ENCODE peak calls at places on chromosome 1, in eight cellular contexts. B is fibroblast of the aortic adventitia, S is HFF-Myc, P is endodermal cell, W is Panc1, T is endothelial cell, Z is nephron progenitor cell, O is SK-N-SH. H is an unnamed sample.

GRCh38 chr1:102836991-102837390 is 271.3 kb downstream of the COL11A1 start:
- DNase-seq in B (no peak), S (no peak), P (no peak), W (no peak), T (no peak), Z (no peak), O (no peak), H (no peak)

GRCh38 chr1:218397752-218398339 is 52.7 kb downstream of the TGFB2 start:
- DNase-seq in B (peak), S (no peak), P (no peak), W (no peak), T (no peak), Z (no peak), O (no peak), H (no peak)

GRCh38 chr1:228463559-228464455 is 23.4 kb upstream of the RNF187 start:
- DNase-seq in B (peak), S (no peak), P (peak), W (no peak), T (peak), Z (peak), O (peak), H (peak)

GRCh38 chr1:183804382-183804781 is 538 bp upstream of the RGL1 start:
- DNase-seq in B (no peak), S (no peak), P (peak), W (no peak), T (no peak), Z (no peak), O (peak), H (no peak)

GRCh38 chr1:24709748-24710416 is 35.4 kb upstream of the CLIC4 start:
- DNase-seq in B (no peak), S (no peak), P (no peak), W (no peak), T (no peak), Z (no peak), O (no peak), H (no peak)

GRCh38 chr1:44705470-44705869 is 25.5 kb downstream of the RNU5D-1 start:
- DNase-seq in B (no peak), S (no peak), P (no peak), W (no peak), T (no peak), Z (no peak), O (no peak), H (no peak)

GRCh38 chr1:33709780-33710713 is 153.8 kb upstream of the HMGB4 start:
- DNase-seq in B (peak), S (no peak), P (no peak), W (no peak), T (no peak), Z (no peak), O (no peak), H (no peak)

GRCh38 chr1:217343907-217344306 is 287.0 kb downstream of the GPATCH2 start:
- DNase-seq in B (no peak), S (no peak), P (peak), W (no peak), T (no peak), Z (peak), O (no peak), H (no peak)

GRCh38 chr1:78275906-78276690 is 214.7 kb upstream of the PTGFR start:
- DNase-seq in B (peak), S (no peak), P (no peak), W (no peak), T (no peak), Z (no peak), O (no peak), H (no peak)

GRCh38 chr1:150763018-150763417 is 2.6 kb downstream of the CTSS start:
- DNase-seq in B (no peak), S (no peak), P (no peak), W (no peak), T (no peak), Z (no peak), O (no peak), H (no peak)

GRCh38 chr1:228150458-228151169 is 884 bp downstream of the GJC2 start:
- DNase-seq in B (peak), S (no peak), P (peak), W (no peak), T (no peak), Z (no peak), O (peak), H (no peak)

GRCh38 chr1:180137767-180138166 is 16.9 kb upstream of the QSOX1 start:
- DNase-seq in B (no peak), S (no peak), P (no peak), W (no peak), T (no peak), Z (no peak), O (no peak), H (no peak)

GRCh38 chr1:208047476-208047934 is 136.6 kb upstream of the CD34 start:
- DNase-seq in B (peak), S (no peak), P (no peak), W (no peak), T (no peak), Z (no peak), O (no peak), H (no peak)

GRCh38 chr1:110634455-110635281 is 28.5 kb upstream of the KCNA2 start:
- DNase-seq in B (peak), S (no peak), P (peak), W (no peak), T (no peak), Z (no peak), O (no peak), H (peak)

GRCh38 chr1:172089768-172090510 is 248.6 kb downstream of the DNM3 start:
- DNase-seq in B (peak), S (no peak), P (peak), W (peak), T (peak), Z (peak), O (peak), H (peak)

GRCh38 chr1:111789077-111789476 is 33.4 kb downstream of the DDX20 start:
- DNase-seq in B (no peak), S (no peak), P (peak), W (no peak), T (no peak), Z (no peak), O (no peak), H (no peak)

GRCh38 chr1:101262060-101262459 is 25.2 kb downstream of the S1PR1 start:
- DNase-seq in B (no peak), S (no peak), P (no peak), W (no peak), T (no peak), Z (no peak), O (no peak), H (no peak)

GRCh38 chr1:96730574-96731298 is 9.2 kb downstream of the PTBP2 start:
- DNase-seq in B (peak), S (no peak), P (no peak), W (no peak), T (no peak), Z (no peak), O (no peak), H (no peak)

GRCh38 chr1:216034506-216034905 is 388.7 kb downstream of the USH2A start:
- DNase-seq in B (no peak), S (no peak), P (peak), W (no peak), T (peak), Z (peak), O (no peak), H (no peak)

GRCh38 chr1:59504281-59504680 is 207.4 kb downstream of the FGGY start:
- DNase-seq in B (no peak), S (no peak), P (no peak), W (no peak), T (no peak), Z (no peak), O (no peak), H (no peak)

GRCh38 chr1:44557756-44558155 is 116.5 kb downstream of the TMEM53 start:
- DNase-seq in B (no peak), S (no peak), P (no peak), W (no peak), T (no peak), Z (no peak), O (no peak), H (no peak)

GRCh38 chr1:182587666-182588438 is 1.2 kb downstream of the RNASEL start:
- DNase-seq in B (no peak), S (no peak), P (no peak), W (no peak), T (no peak), Z (no peak), O (no peak), H (no peak)

GRCh38 chr1:170518965-170519364 is 13.0 kb upstream of the GORAB start:
- DNase-seq in B (no peak), S (no peak), P (no peak), W (no peak), T (no peak), Z (no peak), O (no peak), H (no peak)

GRCh38 chr1:207027221-207027777 is 5.3 kb downstream of the C1orf116 start:
- DNase-seq in B (no peak), S (no peak), P (no peak), W (no peak), T (no peak), Z (no peak), O (no peak), H (no peak)

GRCh38 chr1:213135572-213135971 is 84.5 kb downstream of the RPS6KC1 start:
- DNase-seq in B (peak), S (no peak), P (no peak), W (no peak), T (no peak), Z (no peak), O (no peak), H (no peak)

GRCh38 chr1:8629241-8630091 is 188.0 kb downstream of the RERE start:
- DNase-seq in B (peak), S (no peak), P (no peak), W (no peak), T (no peak), Z (no peak), O (no peak), H (peak)

GRCh38 chr1:69911301-69911801 is 294.0 kb downstream of the LRRC40 start:
- DNase-seq in B (peak), S (no peak), P (no peak), W (no peak), T (no peak), Z (no peak), O (no peak), H (no peak)

GRCh38 chr1:155064109-155064812 is 721 bp downstream of the EFNA4 start:
- DNase-seq in B (peak), S (no peak), P (peak), W (no peak), T (peak), Z (peak), O (peak), H (no peak)

GRCh38 chr1:180821970-180822369 is 90.7 kb upstream of the KIAA1614 start:
- DNase-seq in B (no peak), S (no peak), P (no peak), W (no peak), T (no peak), Z (no peak), O (no peak), H (no peak)

GRCh38 chr1:30472526-30472925 is 250.9 kb downstream of the MATN1 start:
- DNase-seq in B (no peak), S (no peak), P (no peak), W (no peak), T (no peak), Z (no peak), O (no peak), H (no peak)

GRCh38 chr1:77407738-77408375 is 126.0 kb downstream of the AK5 start:
- DNase-seq in B (peak), S (peak), P (no peak), W (no peak), T (no peak), Z (no peak), O (no peak), H (no peak)

GRCh38 chr1:200929530-200930278 is 35.0 kb downstream of the INAVA start:
- DNase-seq in B (no peak), S (no peak), P (peak), W (no peak), T (no peak), Z (no peak), O (no peak), H (no peak)

GRCh38 chr1:200931776-200932175 is 37.1 kb downstream of the INAVA start:
- DNase-seq in B (no peak), S (no peak), P (peak), W (no peak), T (no peak), Z (no peak), O (no peak), H (no peak)

GRCh38 chr1:200938955-200939354 is 44.3 kb downstream of the INAVA start:
- DNase-seq in B (no peak), S (no peak), P (peak), W (no peak), T (no peak), Z (no peak), O (no peak), H (no peak)

GRCh38 chr1:200934676-200935245 is 40.1 kb downstream of the INAVA start:
- DNase-seq in B (no peak), S (no peak), P (peak), W (no peak), T (no peak), Z (no peak), O (no peak), H (no peak)
- TF ChIP-seq CTCF in B (no peak), S (no peak), P (no peak), W (no peak), T (no peak), Z (no peak), O (no peak), H (no peak)

DNA sequence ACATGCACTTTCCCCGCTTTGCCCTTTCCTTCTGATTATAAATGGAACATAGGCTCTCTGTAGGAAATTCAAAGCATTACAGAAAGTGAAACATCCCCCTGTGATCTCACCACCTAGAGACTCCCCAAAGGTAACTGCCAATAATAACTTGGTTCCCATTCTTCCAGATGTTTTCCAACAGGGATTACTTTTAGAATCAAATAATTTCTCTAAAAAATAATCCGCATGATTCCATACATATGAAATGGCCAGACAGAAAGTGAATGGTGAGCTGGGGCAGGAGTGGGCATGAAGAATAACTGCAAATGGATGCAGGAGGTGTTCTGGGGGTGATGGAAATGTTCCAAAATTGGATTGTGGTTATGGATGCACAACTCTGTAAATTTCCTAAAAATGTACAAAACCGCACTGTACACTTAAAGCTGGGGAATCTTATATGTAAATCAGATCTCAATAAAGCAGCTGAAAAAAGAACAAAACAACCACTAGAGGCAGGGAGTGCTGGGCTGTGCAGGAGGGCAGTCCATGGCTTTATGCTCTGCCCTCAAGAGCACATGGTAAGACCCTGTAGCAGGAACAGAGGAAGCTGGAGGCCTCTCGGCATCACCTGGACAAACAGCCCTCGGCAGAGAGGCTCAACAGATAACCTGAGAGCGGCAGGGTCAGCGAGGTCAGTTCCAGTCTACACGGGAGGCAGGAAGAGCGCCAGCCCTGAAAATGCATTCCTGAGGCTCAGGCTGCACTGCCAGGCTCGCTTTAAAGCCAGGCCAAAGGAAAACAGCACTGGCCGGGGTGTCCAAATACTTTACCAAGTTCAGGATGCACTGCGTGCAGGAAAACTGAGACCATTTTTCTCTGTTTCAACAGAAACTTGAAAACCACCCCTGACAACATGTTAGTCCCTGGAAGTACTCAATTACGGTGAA is 39.7 kb downstream of the CAPZB start:
- DNase-seq in B (peak), S (no peak), P (peak), W (no peak), T (peak), Z (peak), O (peak), H (no peak)
- TF ChIP-seq CTCF in B (peak), S (peak), P (peak), W (peak), T (no peak), Z (peak), O (peak), H (peak)

GRCh38 chr1:29325675-29326074 is 89.4 kb downstream of the PTPRU start:
- DNase-seq in B (no peak), S (no peak), P (peak), W (no peak), T (no peak), Z (no peak), O (peak), H (no peak)
- TF ChIP-seq CTCF in B (no peak), S (no peak), P (no peak), W (no peak), T (no peak), Z (no peak), O (no peak), H (no peak)

DNA sequence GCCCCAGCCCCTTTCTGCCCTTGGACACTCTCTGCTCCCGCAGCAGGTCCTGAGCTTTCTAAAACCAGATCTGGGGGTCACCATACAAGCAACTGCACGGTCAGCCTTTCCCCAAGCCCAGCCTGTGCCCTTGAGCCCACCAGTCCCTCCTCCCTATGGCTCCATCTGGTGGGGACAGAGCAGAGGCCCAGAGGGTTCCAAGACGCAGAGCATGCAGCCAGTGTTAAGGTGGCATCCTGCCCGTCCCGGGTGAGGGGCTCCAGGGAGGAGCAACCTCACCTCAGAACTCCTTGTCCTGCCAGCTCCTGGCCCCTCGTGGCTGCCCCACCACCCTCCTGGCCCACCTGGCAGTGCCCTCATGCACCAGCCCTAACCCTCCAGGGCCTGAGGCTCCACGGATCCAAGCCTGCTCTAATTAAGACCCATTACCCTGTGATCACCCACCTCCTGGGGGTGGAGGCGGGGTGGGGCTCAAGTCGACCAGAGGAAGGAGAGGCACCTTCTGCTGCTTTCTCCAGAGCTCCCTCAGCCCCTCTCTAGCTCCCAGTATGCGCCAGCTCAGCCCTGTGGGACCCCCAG is 8.5 kb downstream of the CHD5 start:
- DNase-seq in B (no peak), S (no peak), P (peak), W (no peak), T (peak), Z (peak), O (peak), H (no peak)
- TF ChIP-seq CTCF in B (peak), S (peak), P (peak), W (peak), T (no peak), Z (peak), O (peak), H (no peak)

DNA sequence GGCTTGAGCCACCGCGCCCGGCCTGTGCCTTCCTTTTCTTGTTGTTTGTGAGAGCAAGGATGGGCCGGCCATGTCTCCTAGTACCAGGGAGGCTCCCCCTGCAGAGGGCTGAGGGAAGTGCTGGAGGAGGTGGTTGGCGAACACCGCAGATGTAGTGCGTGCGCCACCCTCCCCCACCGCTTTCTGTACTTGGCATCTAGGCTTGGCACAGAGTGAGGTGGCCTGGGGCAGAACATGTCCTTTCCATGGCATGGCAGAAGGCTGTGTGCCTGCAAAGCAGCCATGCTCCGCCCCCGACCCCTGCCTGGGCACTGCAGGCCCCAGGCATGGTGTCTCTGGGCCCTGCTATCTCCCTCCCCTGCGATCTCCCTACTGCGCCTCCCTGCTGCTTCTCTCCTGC is 30.7 kb downstream of the ALPL start:
- DNase-seq in B (no peak), S (no peak), P (peak), W (no peak), T (peak), Z (peak), O (peak), H (no peak)
- TF ChIP-seq CTCF in B (peak), S (peak), P (peak), W (no peak), T (no peak), Z (peak), O (peak), H (peak)